ENCODE peak calls at places on chromosome 14, in nine cellular contexts. T, D, O, P, V, H, K, L and R are unnamed samples.

GRCh38 chr14:79502751-79503148 is 708.6 kb downstream of the DIO2 start:
- DNase-seq in P (no peak), V (no peak), O (no peak), K (no peak), L (no peak), D (no peak), T (no peak), H (no peak), R (no peak)

GRCh38 chr14:23327947-23328744 is 6.9 kb downstream of the PABPN1 start:
- DNase-seq in H (peak), L (peak), T (peak), V (peak), D (peak), K (peak), O (peak), P (no peak), R (peak)

GRCh38 chr14:96588410-96589249 is 86.4 kb downstream of the PAPOLA start:
- DNase-seq in K (no peak), D (no peak), L (peak), P (no peak), V (no peak), H (peak), O (no peak), T (no peak), R (no peak)

GRCh38 chr14:103705158-103705523 is 10.1 kb downstream of the XRCC3 start:
- DNase-seq in O (no peak), K (no peak), P (peak), T (peak), L (peak), D (peak), V (peak), H (no peak), R (peak)

GRCh38 chr14:105019861-105020814 is 745 bp downstream of the CDCA4 start:
- DNase-seq in V (no peak), T (no peak), K (peak), O (no peak), P (peak), H (no peak), D (peak), L (no peak), R (peak)

GRCh38 chr14:99508896-99509629 is 27.9 kb downstream of the CCNK start:
- DNase-seq in V (no peak), H (peak), O (no peak), P (no peak), K (peak), L (no peak), T (peak), D (peak), R (peak)

GRCh38 chr14:77490347-77490986 is 8.1 kb downstream of the ISM2 start:
- DNase-seq in P (no peak), V (no peak), K (no peak), O (no peak), T (no peak), L (no peak), D (no peak), H (no peak), R (no peak)

GRCh38 chr14:101788016-101788695 is 26.6 kb downstream of the PPP2R5C start:
- DNase-seq in V (no peak), H (no peak), K (no peak), T (no peak), O (no peak), L (no peak), P (no peak), D (no peak), R (no peak)

GRCh38 chr14:57189070-57189469 is 79.6 kb downstream of the EXOC5 start:
- DNase-seq in T (no peak), V (no peak), H (no peak), P (no peak), K (no peak), O (peak), L (no peak), D (no peak), R (no peak)

GRCh38 chr14:101595887-101596721 is 34.8 kb downstream of the DIO3 start:
- DNase-seq in P (peak), V (no peak), H (peak), T (no peak), K (no peak), D (peak), O (no peak), L (no peak), R (no peak)

GRCh38 chr14:51545396-51545795 is 106.3 kb upstream of the FRMD6 start:
- DNase-seq in V (no peak), D (no peak), T (no peak), K (no peak), H (no peak), P (no peak), O (no peak), L (no peak), R (no peak)

GRCh38 chr14:57871487-57872080 is 5.7 kb upstream of the SLC35F4 start:
- DNase-seq in K (peak), O (peak), P (no peak), V (no peak), D (no peak), H (no peak), L (no peak), T (no peak), R (peak)

GRCh38 chr14:100740196-100740825 is 13.6 kb downstream of the DLK1 start:
- DNase-seq in O (no peak), H (peak), L (peak), D (no peak), K (no peak), T (no peak), V (no peak), P (no peak), R (no peak)

GRCh38 chr14:101763941-101764709 is 2.6 kb downstream of the PPP2R5C start:
- DNase-seq in O (no peak), D (no peak), K (no peak), L (no peak), P (no peak), T (no peak), V (no peak), H (no peak), R (no peak)

GRCh38 chr14:24734917-24735500 is 101.0 kb upstream of the GZMB start:
- DNase-seq in V (peak), K (no peak), L (no peak), P (no peak), T (no peak), H (peak), D (peak), O (peak), R (peak)

GRCh38 chr14:38129705-38130104 is 78.0 kb upstream of the SSTR1 start:
- DNase-seq in L (no peak), K (no peak), H (no peak), V (no peak), O (no peak), P (no peak), T (no peak), D (no peak), R (no peak)

GRCh38 chr14:104316121-104316722 is 177.8 kb downstream of the KIF26A start:
- DNase-seq in D (peak), L (no peak), P (no peak), K (no peak), H (peak), V (no peak), O (no peak), T (no peak), R (peak)

GRCh38 chr14:95290769-95291440 is 28.8 kb downstream of the CLMN start:
- DNase-seq in H (peak), T (peak), K (no peak), V (peak), O (no peak), L (no peak), P (no peak), D (peak), R (peak)

GRCh38 chr14:56333361-56334279 is 215.4 kb downstream of the PELI2 start:
- DNase-seq in O (no peak), T (no peak), V (no peak), L (no peak), D (no peak), H (peak), P (no peak), K (no peak), R (no peak)

GRCh38 chr14:94906577-94906976 is 136.7 kb upstream of the GSC start:
- DNase-seq in L (peak), T (no peak), V (no peak), K (no peak), H (no peak), D (no peak), P (no peak), O (no peak), R (no peak)

GRCh38 chr14:53190938-53191337 is 37.8 kb upstream of the DDHD1 start:
- DNase-seq in V (no peak), H (no peak), D (no peak), O (no peak), P (no peak), K (no peak), L (no peak), T (no peak), R (no peak)

GRCh38 chr14:77322209-77322902 is 1.5 kb downstream of the GSTZ1 start:
- DNase-seq in P (no peak), K (no peak), T (no peak), D (no peak), V (no peak), L (peak), O (no peak), H (no peak), R (no peak)

GRCh38 chr14:100652739-100653138 is 65.5 kb upstream of the BEGAIN start:
- DNase-seq in L (no peak), K (no peak), P (no peak), V (no peak), D (no peak), O (no peak), H (no peak), T (no peak), R (no peak)

GRCh38 chr14:71523630-71524320 is 408.5 kb upstream of the RGS6 start:
- DNase-seq in T (no peak), P (no peak), D (no peak), L (no peak), O (no peak), K (no peak), H (no peak), V (no peak), R (no peak)

GRCh38 chr14:90554341-90554740 is 157.5 kb downstream of the CALM1 start:
- DNase-seq in K (no peak), V (peak), D (peak), O (no peak), L (peak), P (no peak), H (no peak), T (no peak), R (peak)

GRCh38 chr14:90553298-90553920 is 156.6 kb downstream of the CALM1 start:
- DNase-seq in L (no peak), V (no peak), T (no peak), K (no peak), P (no peak), H (no peak), O (no peak), D (no peak), R (no peak)

GRCh38 chr14:90555126-90556049 is 158.6 kb downstream of the CALM1 start:
- DNase-seq in O (no peak), D (no peak), T (no peak), H (no peak), L (no peak), K (no peak), V (no peak), P (no peak), R (no peak)

GRCh38 chr14:90552465-90553297 is 155.9 kb downstream of the CALM1 start:
- DNase-seq in D (no peak), V (no peak), P (no peak), O (no peak), L (no peak), K (no peak), T (no peak), H (no peak), R (no peak)

DNA sequence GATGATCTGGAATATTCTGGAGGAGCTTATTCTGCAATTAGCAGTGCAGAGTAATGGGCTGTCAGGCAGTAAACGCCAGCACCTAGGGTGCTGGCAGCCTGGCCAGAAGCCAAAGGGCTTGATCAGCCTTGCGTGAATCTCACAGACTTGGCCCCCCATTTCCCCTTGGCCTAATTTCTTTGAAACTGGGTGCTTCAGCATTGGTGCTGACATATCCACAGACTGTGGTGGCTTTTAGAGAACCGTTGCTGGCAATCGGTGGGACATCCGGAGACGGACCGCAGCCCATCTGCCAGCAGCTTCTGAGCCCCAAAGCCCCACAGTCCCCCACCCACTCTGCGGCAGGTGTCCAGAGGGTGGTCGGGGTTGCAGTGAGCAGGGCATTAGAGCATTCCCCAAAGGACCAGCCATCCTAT is 157.1 kb downstream of the CALM1 start:
- DNase-seq in H (no peak), D (no peak), P (no peak), K (no peak), T (no peak), L (peak), V (no peak), O (no peak), R (no peak)
- H3K27ac ChIP-seq in H (no peak), D (peak), P (no peak), K (no peak), T (no peak), L (peak), V (peak), O (no peak), R (no peak)

GRCh38 chr14:21735639-21736307 is 62.2 kb upstream of the OR4E1 start:
- DNase-seq in K (no peak), L (no peak), V (no peak), T (no peak), P (no peak), H (no peak), D (no peak), O (no peak), R (no peak)

GRCh38 chr14:21729703-21730212 is 56.1 kb upstream of the OR4E1 start:
- DNase-seq in K (no peak), T (no peak), V (no peak), P (no peak), L (no peak), D (no peak), H (no peak), O (no peak), R (no peak)

GRCh38 chr14:21735200-21735599 is 61.6 kb upstream of the OR4E1 start:
- DNase-seq in H (no peak), O (no peak), D (no peak), V (no peak), T (no peak), L (no peak), P (no peak), K (no peak), R (no peak)

DNA sequence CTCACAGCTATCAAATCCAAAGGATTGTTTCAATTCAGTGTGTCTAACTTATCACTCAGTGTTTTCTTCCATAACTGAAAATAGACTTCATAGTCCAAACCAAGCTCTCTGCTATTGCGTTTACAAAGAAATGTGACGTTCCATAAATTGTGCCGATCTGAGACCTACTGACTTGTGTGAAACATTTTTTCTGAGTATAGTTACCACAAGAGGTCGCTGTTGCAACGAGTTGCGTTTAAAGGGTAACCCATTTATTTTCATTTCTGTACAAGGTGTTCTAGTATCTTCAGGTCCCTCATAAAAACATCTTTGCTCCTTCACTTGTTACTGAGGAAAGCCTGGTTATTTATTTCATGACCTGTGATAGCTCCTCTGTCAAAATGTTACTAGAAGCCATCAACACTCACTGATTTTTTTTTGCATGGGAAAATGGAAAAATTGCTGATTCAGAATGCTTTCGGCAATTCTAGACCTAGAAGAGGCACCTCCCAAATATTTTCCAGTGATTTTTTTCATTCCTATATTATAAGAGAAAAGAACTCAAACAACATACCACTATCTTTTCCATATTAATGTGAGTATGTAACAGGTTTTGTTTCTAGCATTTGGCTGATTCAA is 60.9 kb upstream of the OR4E1 start:
- DNase-seq in T (no peak), K (no peak), H (no peak), L (no peak), P (no peak), D (no peak), O (peak), V (peak), R (peak)
- H3K4me3 ChIP-seq in T (no peak), K (no peak), H (no peak), L (no peak), P (no peak), D (no peak), O (no peak), V (no peak), R (no peak)

DNA sequence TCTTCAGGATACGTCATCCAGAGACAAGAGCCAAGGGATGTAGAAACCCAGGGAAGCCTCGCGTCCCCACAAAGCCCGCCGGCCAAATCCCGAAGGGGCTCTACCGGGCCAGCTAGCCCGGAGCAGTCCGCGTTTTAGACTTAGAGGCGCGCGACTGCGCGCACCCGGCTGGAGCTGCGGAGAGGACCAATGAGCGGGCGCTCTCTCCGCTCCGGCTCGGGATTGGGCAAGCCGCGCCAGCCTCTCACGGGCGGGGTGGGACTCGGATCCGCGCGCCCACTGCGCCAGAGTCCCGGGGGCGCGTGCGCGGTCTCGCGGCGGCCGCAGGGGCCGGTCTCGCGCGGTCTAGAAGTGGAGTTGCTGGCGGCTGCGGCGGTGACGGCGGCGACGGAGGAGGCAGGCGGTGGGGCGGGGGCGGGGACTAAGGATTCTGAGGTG is 238 bp upstream of the PALS1 start:
- DNase-seq in P (peak), D (peak), V (peak), L (peak), H (peak), K (peak), O (peak), T (peak), R (peak)
- TF ChIP-seq POLR2A in P (no peak), D (no peak), V (peak), L (peak), H (peak), K (peak), O (no peak), T (peak), R (peak)

GRCh38 chr14:68939424-68939892 is 39.6 kb downstream of the ACTN1 start:
- DNase-seq in H (no peak), P (no peak), L (no peak), K (no peak), O (no peak), D (no peak), T (no peak), V (no peak), R (no peak)

GRCh38 chr14:68938515-68939423 is 40.3 kb downstream of the ACTN1 start:
- DNase-seq in O (no peak), P (no peak), L (peak), H (no peak), D (peak), T (peak), V (peak), K (no peak), R (peak)

GRCh38 chr14:68940614-68941185 is 38.4 kb downstream of the ACTN1 start:
- DNase-seq in P (no peak), L (no peak), H (no peak), K (no peak), D (no peak), O (no peak), V (no peak), T (no peak), R (no peak)

GRCh38 chr14:68941820-68942219 is 37.3 kb downstream of the ACTN1 start:
- DNase-seq in K (peak), D (peak), V (peak), O (no peak), T (peak), P (no peak), L (peak), H (peak), R (peak)

DNA sequence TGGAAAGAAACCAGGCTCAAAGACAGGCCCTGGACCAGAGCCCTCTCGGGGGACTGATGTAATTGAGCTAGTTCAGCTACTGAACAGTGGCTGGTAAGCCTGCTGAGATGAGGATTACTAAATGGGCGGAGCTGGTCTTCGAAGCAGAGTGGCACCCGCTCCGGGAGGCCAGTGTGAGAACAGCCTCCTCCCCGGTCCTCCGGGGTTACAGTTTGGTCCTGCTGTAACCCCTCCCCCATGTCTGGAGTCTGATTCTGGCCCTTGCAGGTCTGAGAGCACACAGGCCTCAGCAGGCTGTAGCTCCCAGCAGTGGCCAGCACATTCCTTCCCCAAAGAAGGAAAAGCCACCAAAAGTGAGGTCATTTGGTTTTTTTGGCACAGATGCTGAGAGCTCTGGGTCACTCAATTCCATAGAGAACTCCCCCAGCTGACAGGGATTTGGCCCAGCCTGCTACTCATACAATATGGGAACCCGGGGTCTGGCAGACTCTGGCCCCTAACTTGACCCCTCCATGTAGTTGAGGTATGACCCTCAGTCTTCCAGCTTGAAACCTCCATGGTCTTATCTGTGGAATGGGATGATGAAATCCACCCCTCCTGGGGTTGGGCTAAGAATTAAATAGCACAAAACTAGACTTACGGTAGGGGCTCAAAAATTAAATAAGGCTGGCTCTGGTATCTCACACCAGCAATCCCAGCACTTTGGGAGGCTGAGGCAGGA is 39.0 kb downstream of the ACTN1 start:
- DNase-seq in T (peak), P (no peak), O (no peak), K (no peak), L (peak), H (peak), D (peak), V (peak), R (peak)
- H3K27ac ChIP-seq in T (peak), P (peak), O (no peak), K (no peak), L (peak), H (peak), D (peak), V (peak), R (peak)

GRCh38 chr14:32561520-32561919 is 232.4 kb downstream of the AKAP6 start:
- DNase-seq in D (no peak), L (peak), H (peak), V (no peak), P (no peak), O (no peak), K (no peak), T (no peak), R (no peak)

GRCh38 chr14:32560213-32560857 is 231.2 kb downstream of the AKAP6 start:
- DNase-seq in T (peak), K (peak), L (peak), P (peak), D (peak), V (peak), O (peak), H (peak), R (peak)

GRCh38 chr14:32567543-32568384 is 238.7 kb downstream of the AKAP6 start:
- DNase-seq in T (no peak), D (no peak), O (no peak), H (no peak), K (no peak), V (no peak), L (no peak), P (no peak), R (no peak)

GRCh38 chr14:32565256-32565655 is 236.2 kb downstream of the AKAP6 start:
- DNase-seq in D (no peak), P (no peak), V (no peak), O (no peak), T (no peak), H (no peak), K (no peak), L (no peak), R (no peak)

GRCh38 chr14:32564591-32564990 is 235.5 kb downstream of the AKAP6 start:
- DNase-seq in O (no peak), L (no peak), T (no peak), H (no peak), P (no peak), V (peak), K (no peak), D (no peak), R (no peak)
- H3K4me3 ChIP-seq in O (no peak), L (no peak), T (no peak), H (no peak), P (no peak), V (no peak), K (no peak), D (no peak), R (no peak)